ENCODE peak calls at places on chromosomes 6 and 20, in nine cellular contexts. Z, W, N, M, A, C, L, I and J are unnamed samples.

GRCh38 chr20:37880726-37881591 is 22.0 kb upstream of the VSTM2L start:
- DNase-seq in W (no peak), C (no peak), Z (peak; percentile 40), L (no peak), M (peak; percentile 75), N (no peak), I (peak; percentile 66), A (no peak), J (no peak)

GRCh38 chr6:109945091-109945490 is 33.0 kb upstream of the GPR6 start:
- DNase-seq in L (no peak), Z (no peak), N (no peak), C (no peak), A (no peak), I (no peak), M (no peak), W (no peak), J (no peak)

GRCh38 chr20:57208198-57208597 is 58.2 kb downstream of the BMP7 start:
- DNase-seq in A (no peak), W (no peak), Z (no peak), N (no peak), M (no peak), I (no peak), C (no peak), L (no peak), J (no peak)

GRCh38 chr20:1508576-1508975 is 17.4 kb upstream of the SIRPB2 start:
- DNase-seq in I (peak; percentile 32), Z (no peak), M (peak; percentile 24), L (no peak), A (no peak), C (no peak), N (no peak), W (no peak), J (no peak)

GRCh38 chr6:51467231-51467952 is 620.0 kb downstream of the PKHD1 start:
- DNase-seq in A (no peak), N (no peak), M (peak; percentile 27), Z (no peak), L (no peak), W (no peak), C (no peak), I (no peak), J (no peak)

GRCh38 chr20:25230177-25230831 is 17.6 kb upstream of the PYGB start:
- DNase-seq in L (no peak), I (no peak), M (no peak), W (no peak), Z (no peak), N (no peak), A (no peak), C (no peak), J (no peak)

GRCh38 chr20:24337074-24337473 is 132.4 kb upstream of the SYNDIG1 start:
- DNase-seq in I (peak; percentile 74), C (no peak), Z (no peak), A (peak; percentile 46), N (peak; percentile 91), M (peak; percentile 81), W (peak; percentile 34), L (no peak), J (peak; percentile 80)

GRCh38 chr6:166068768-166069167 is 98.9 kb downstream of the TBXT start:
- DNase-seq in M (no peak), I (no peak), C (no peak), A (no peak), N (no peak), Z (no peak), L (no peak), W (no peak), J (no peak)

GRCh38 chr6:72968704-72969103 is 256.6 kb downstream of the KHDC1L start:
- DNase-seq in N (no peak), I (peak; percentile 90), W (no peak), C (no peak), M (peak; percentile 95), L (no peak), A (no peak), Z (peak; percentile 13), J (peak; percentile 40)

GRCh38 chr20:61447950-61448349 is 195.9 kb downstream of the CDH4 start:
- DNase-seq in I (no peak), A (no peak), C (no peak), W (no peak), M (no peak), N (no peak), Z (no peak), L (no peak), J (no peak)

GRCh38 chr6:89022747-89023289 is 57.7 kb upstream of the PNRC1 start:
- DNase-seq in L (no peak), I (peak; percentile 55), A (peak; percentile 25), N (peak; percentile 25), W (no peak), M (peak; percentile 55), Z (no peak), C (no peak), J (peak; percentile 73)

GRCh38 chr6:16362296-16362695 is 123.9 kb downstream of the GMPR start:
- DNase-seq in M (no peak), I (no peak), W (no peak), Z (no peak), L (no peak), A (no peak), C (no peak), N (no peak), J (no peak)

GRCh38 chr6:7909323-7910276 is 988 bp downstream of the TXNDC5 start:
- DNase-seq in C (peak; percentile 54), L (peak; percentile 77), W (peak; percentile 5), Z (peak; percentile 79), I (peak; percentile 52), N (peak; percentile 41), M (peak; percentile 44), A (no peak), J (peak; percentile 30)

GRCh38 chr6:106050538-106050937 is 35.6 kb upstream of the PRDM1 start:
- DNase-seq in C (no peak), Z (no peak), N (no peak), A (no peak), L (no peak), I (no peak), M (no peak), W (no peak), J (no peak)

GRCh38 chr6:109799664-109800063 is 108.6 kb downstream of the FIG4 start:
- DNase-seq in N (no peak), M (peak; percentile 22), I (peak; percentile 56), A (no peak), Z (no peak), C (no peak), W (no peak), L (no peak), J (no peak)

GRCh38 chr20:835220-836045 is 1.9 kb downstream of the FAM110A start:
- DNase-seq in N (no peak), Z (no peak), L (no peak), A (no peak), C (no peak), I (no peak), M (no peak), W (no peak), J (no peak)

GRCh38 chr6:17169291-17169690 is 67.4 kb downstream of the STMND1 start:
- DNase-seq in L (no peak), Z (no peak), N (no peak), M (no peak), I (no peak), W (peak; percentile 43), A (peak; percentile 35), C (no peak), J (no peak)

GRCh38 chr20:58853976-58854637 is 1.6 kb downstream of the GNAS start:
- DNase-seq in W (no peak), C (no peak), A (no peak), L (no peak), N (no peak), I (no peak), M (no peak), Z (no peak), J (no peak)
- H3K4me3 ChIP-seq in W (no peak overlapping the region), C (no peak overlapping the region), A (no peak overlapping the region), L (peak overlapping the region; percentile 58), N (no peak overlapping the region), I (no peak overlapping the region), M (no peak overlapping the region), Z (no peak overlapping the region), J (no peak overlapping the region)

GRCh38 chr6:28809947-28810654 is 113.7 kb downstream of the TRIM27 start:
- DNase-seq in W (no peak), Z (no peak), A (no peak), C (no peak), L (peak; percentile 75), M (no peak), N (no peak), I (no peak), J (no peak)
- TF ChIP-seq CTCF in W (peak; percentile 43), Z (peak; percentile 14), A (peak; percentile 19), C (no peak), L (peak; percentile 22), M (peak; percentile 38), N (no peak), I (no peak), J (no peak)

GRCh38 chr6:2094637-2095036 is 150.8 kb downstream of the GMDS start:
- DNase-seq in M (no peak), I (no peak), N (no peak), L (no peak), A (no peak), W (no peak), Z (no peak), C (no peak), J (no peak)
- H3K4me3 ChIP-seq in M (no peak overlapping the region), I (no peak overlapping the region), N (no peak overlapping the region), L (no peak overlapping the region), A (no peak overlapping the region), W (no peak overlapping the region), Z (no peak overlapping the region), C (no peak overlapping the region), J (no peak overlapping the region)

GRCh38 chr6:33273924-33274902 is 2.3 kb downstream of the RPS18 start:
- DNase-seq in C (no peak), N (no peak), I (no peak), M (no peak), A (no peak), Z (no peak), W (no peak), L (no peak), J (no peak)

GRCh38 chr6:33273129-33273923 is 1.5 kb downstream of the RPS18 start:
- DNase-seq in M (no peak), L (no peak), W (no peak), Z (no peak), I (no peak), A (no peak), N (no peak), C (no peak), J (no peak)

GRCh38 chr6:33271608-33272357 is at the start of the genes RPS18 and VPS52:
- DNase-seq in W (peak; percentile 98), L (peak; percentile 100), C (peak; percentile 97), N (peak; percentile 98), A (peak; percentile 98), M (peak; percentile 99), I (peak; percentile 99), Z (peak; percentile 98), J (peak; percentile 99)

GRCh38 chr6:33272358-33273128 is 668 bp downstream of the RPS18 start:
- DNase-seq in C (no peak), I (no peak), M (no peak), Z (no peak), W (no peak), L (no peak), N (no peak), A (no peak), J (no peak)

DNA sequence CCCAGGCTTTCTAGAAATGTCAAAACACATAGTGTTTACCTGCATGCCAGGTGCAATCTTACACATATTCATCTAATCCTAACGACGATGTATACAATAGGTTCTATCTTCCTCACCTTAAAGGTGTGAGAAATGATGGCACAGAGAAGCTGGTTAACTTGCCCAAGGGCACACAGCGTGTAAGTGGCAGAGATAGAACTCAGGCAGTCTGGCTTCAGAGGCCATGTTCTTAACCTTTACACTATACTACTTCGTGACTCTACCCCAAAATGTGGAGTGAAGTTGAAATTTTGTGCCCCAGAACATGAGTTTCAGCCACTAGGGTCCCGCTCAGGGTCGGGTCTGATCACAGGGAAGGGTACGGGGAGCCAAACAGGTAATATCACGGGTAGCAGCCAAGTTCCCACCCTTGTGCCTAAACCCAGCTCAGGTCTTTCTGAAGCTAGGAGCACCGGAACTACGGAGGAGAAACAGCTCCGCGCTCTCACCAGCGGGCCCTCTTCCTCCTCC is 523 bp downstream of the VPS52 start:
- DNase-seq in N (no peak), M (no peak), Z (no peak), W (no peak), L (no peak), I (peak; percentile 23), C (no peak), A (no peak), J (no peak)
- TF ChIP-seq CTCF in N (no peak), M (no peak), Z (no peak), W (peak; percentile 21), L (peak; percentile 23), I (no peak), C (no peak), A (no peak), J (no peak)